ENCODE peak calls at places on chromosomes 7 and 10, in eight cellular contexts. C, D, F, U, V, X, S and H are unnamed samples.

GRCh38 chr7:156475179-156475578 is 165.4 kb upstream of the RNF32 start:
- DNase-seq in X (no peak), S (no peak), U (no peak), C (no peak), V (no peak), D (no peak), F (no peak), H (no peak)

GRCh38 chr10:78571286-78571685 is 497.5 kb upstream of the ZMIZ1 start:
- DNase-seq in C (no peak), F (no peak), U (no peak), V (no peak), S (no peak), X (no peak), D (no peak), H (no peak)

GRCh38 chr7:48183370-48183743 is 12.1 kb downstream of the ABCA13 start:
- DNase-seq in F (no peak), X (no peak), D (no peak), C (no peak), U (no peak), S (no peak), V (no peak), H (no peak)

GRCh38 chr10:101080933-101081546 is 19.3 kb downstream of the KAZALD1 start:
- DNase-seq in S (no peak), C (no peak), X (peak), F (no peak), V (no peak), U (no peak), D (peak), H (no peak)

GRCh38 chr10:34507217-34507616 is 307.9 kb downstream of the PARD3 start:
- DNase-seq in X (no peak), V (no peak), S (peak), F (no peak), D (no peak), C (no peak), U (no peak), H (no peak)

GRCh38 chr10:26067680-26068079 is 133.7 kb downstream of the MYO3A start:
- DNase-seq in V (no peak), F (no peak), S (no peak), U (no peak), X (no peak), D (no peak), C (no peak), H (no peak)

GRCh38 chr10:125662616-125663015 is 20.3 kb downstream of the TEX36 start:
- DNase-seq in C (no peak), D (no peak), U (no peak), X (no peak), V (no peak), S (no peak), F (no peak), H (no peak)

GRCh38 chr10:43970018-43970698 is 321.5 kb upstream of the ZNF32 start:
- DNase-seq in C (no peak), V (no peak), F (no peak), X (no peak), D (no peak), U (no peak), S (no peak), H (no peak)

GRCh38 chr7:4939971-4940720 is 18.8 kb downstream of the MMD2 start:
- DNase-seq in S (no peak), D (peak), U (no peak), C (no peak), V (no peak), X (no peak), F (no peak), H (no peak)

GRCh38 chr7:148348466-148348865 is 242.1 kb upstream of the C7orf33 start:
- DNase-seq in X (peak), D (no peak), C (no peak), V (no peak), S (no peak), F (no peak), U (no peak), H (no peak)